ENCODE peak calls at places on chromosomes 7 and 10, in eight cellular contexts. C is fibroblast of the aortic adventitia; R is hypothalamus; P is glomerular endothelial cell; X is activated CD4-positive, alpha-beta T cell treated with anti-CD3 and anti-CD28 coated beads for 1 hour; Q is H7; W is activated naive CD4-positive, alpha-beta T cell; G is colonic mucosa. L is an unnamed sample.

GRCh38 chr7:120110169-120110568 is 162.8 kb upstream of the KCND2 start:
- DNase-seq in G (no peak), C (no peak), R (no peak), X (no peak), P (no peak), Q (no peak), W (no peak), L (no peak)

GRCh38 chr7:71511361-71511807 is 379.4 kb downstream of the GALNT17 start:
- DNase-seq in G (no peak), R (no peak), X (no peak), P (no peak), C (no peak), W (no peak), Q (peak), L (no peak)

GRCh38 chr7:28272461-28272877 is 91.9 kb upstream of the JAZF1 start:
- DNase-seq in R (peak), G (peak), W (no peak), Q (peak), P (no peak), X (peak), C (peak), L (peak)

GRCh38 chr7:540579-540978 is 20.9 kb upstream of the PDGFA start:
- DNase-seq in P (no peak), Q (no peak), X (no peak), G (no peak), R (no peak), W (no peak), C (no peak), L (no peak)

GRCh38 chr7:149871576-149871975 is 2.2 kb upstream of the ATP6V0E2 start:
- DNase-seq in P (no peak), G (peak), R (no peak), Q (no peak), W (no peak), X (no peak), C (no peak), L (no peak)

GRCh38 chr10:98141484-98142073 is 7.1 kb downstream of the R3HCC1L start:
- DNase-seq in C (no peak), W (no peak), G (no peak), X (no peak), P (no peak), Q (no peak), R (no peak), L (no peak)

GRCh38 chr10:78349165-78349516 is 315.5 kb downstream of the RPS24 start:
- DNase-seq in Q (no peak), P (no peak), W (no peak), R (no peak), G (no peak), C (no peak), X (no peak), L (no peak)

GRCh38 chr7:27140108-27140842 is 3.2 kb downstream of the HOXA5 start:
- DNase-seq in W (no peak), C (no peak), X (no peak), P (no peak), R (no peak), Q (peak), G (peak), L (no peak)

GRCh38 chr10:42941790-42942189 is 135.1 kb upstream of the RET start:
- DNase-seq in G (no peak), Q (no peak), R (no peak), P (no peak), X (no peak), W (no peak), C (no peak), L (no peak)

GRCh38 chr7:99403764-99404163 is 4.6 kb downstream of the PDAP1 start:
- DNase-seq in R (no peak), X (no peak), P (no peak), Q (no peak), W (no peak), C (no peak), G (no peak), L (no peak)

GRCh38 chr7:98867271-98867701 is 2.5 kb downstream of the TMEM130 start:
- DNase-seq in P (no peak), C (peak), Q (peak), X (no peak), R (peak), G (no peak), W (no peak), L (no peak)

GRCh38 chr10:34183397-34183796 is 631.7 kb downstream of the PARD3 start:
- DNase-seq in X (no peak), G (no peak), Q (no peak), C (no peak), W (no peak), P (no peak), R (no peak), L (no peak)

GRCh38 chr10:112689327-112689726 is 242.3 kb downstream of the VTI1A start:
- DNase-seq in G (peak), R (no peak), C (peak), X (no peak), Q (peak), P (no peak), W (no peak), L (no peak)

GRCh38 chr10:24756283-24756682 is 32.6 kb upstream of the ARHGAP21 start:
- DNase-seq in X (no peak), R (no peak), G (no peak), C (no peak), P (no peak), W (no peak), Q (no peak), L (no peak)

GRCh38 chr7:140165422-140165821 is 11.4 kb downstream of the KDM7A start:
- DNase-seq in R (no peak), G (no peak), X (no peak), W (no peak), C (peak), P (no peak), Q (no peak), L (no peak)

GRCh38 chr7:36514289-36515243 is 124.9 kb downstream of the ANLN start:
- DNase-seq in G (no peak), C (no peak), W (no peak), P (no peak), X (no peak), R (peak), Q (no peak), L (no peak)

GRCh38 chr10:76432274-76433012 is 1001.0 kb downstream of the LRMDA start:
- DNase-seq in R (no peak), X (no peak), C (peak), G (no peak), Q (no peak), P (no peak), W (no peak), L (no peak)

GRCh38 chr7:106177738-106178592 is 65.9 kb upstream of the SYPL1 start:
- DNase-seq in X (no peak), C (no peak), G (no peak), R (no peak), P (no peak), W (no peak), Q (no peak), L (no peak)

GRCh38 chr10:112842832-112843360 is 107.2 kb upstream of the TCF7L2 start:
- DNase-seq in P (no peak), W (no peak), G (peak), X (no peak), Q (no peak), R (no peak), C (no peak), L (no peak)

GRCh38 chr10:77889277-77889903 is 37.2 kb downstream of the DLG5 start:
- DNase-seq in C (no peak), G (peak), X (no peak), R (peak), Q (peak), P (no peak), W (no peak), L (no peak)

GRCh38 chr7:130841416-130841815 is 107.4 kb upstream of the KLF14 start:
- DNase-seq in X (no peak), C (no peak), P (no peak), Q (no peak), R (no peak), W (no peak), G (no peak), L (no peak)

GRCh38 chr10:69786791-69787190 is 14.9 kb upstream of the COL13A1 start:
- DNase-seq in X (no peak), P (no peak), Q (no peak), R (no peak), C (peak), W (no peak), G (no peak), L (no peak)

GRCh38 chr7:108263364-108263951 is 133.3 kb upstream of the LAMB4 start:
- DNase-seq in G (peak), W (no peak), Q (no peak), C (no peak), X (no peak), R (no peak), P (no peak), L (no peak)

GRCh38 chr7:14806886-14807285 is 95.7 kb downstream of the DGKB start:
- DNase-seq in R (no peak), G (no peak), Q (no peak), P (no peak), C (peak), W (no peak), X (no peak), L (no peak)

GRCh38 chr10:90314718-90315117 is 543.1 kb downstream of the HTR7 start:
- DNase-seq in P (no peak), Q (no peak), X (no peak), R (no peak), G (no peak), W (no peak), C (no peak), L (no peak)

GRCh38 chr10:17115683-17116082 is 13.9 kb downstream of the CUBN start:
- DNase-seq in R (no peak), X (no peak), G (no peak), W (no peak), P (peak), C (peak), Q (no peak), L (no peak)

GRCh38 chr7:37674534-37674933 is 9.0 kb upstream of the GPR141 start:
- DNase-seq in W (no peak), P (no peak), R (no peak), C (no peak), Q (no peak), G (no peak), X (no peak), L (no peak)

GRCh38 chr7:44707558-44708230 is 41.0 kb upstream of the ZMIZ2 start:
- DNase-seq in X (no peak), Q (peak), W (no peak), P (no peak), R (no peak), C (no peak), G (no peak), L (no peak)

GRCh38 chr7:99086532-99086931 is 57.4 kb downstream of the SMURF1 start:
- DNase-seq in W (no peak), G (no peak), X (no peak), C (no peak), R (no peak), Q (no peak), P (no peak), L (no peak)

GRCh38 chr10:12638103-12638502 is 288.8 kb downstream of the CAMK1D start:
- DNase-seq in X (no peak), C (peak), P (no peak), G (peak), W (no peak), Q (no peak), R (no peak), L (no peak)

GRCh38 chr10:30931094-30931493 is 100.6 kb downstream of the ZNF438 start:
- DNase-seq in P (no peak), X (no peak), R (no peak), W (no peak), Q (no peak), C (no peak), G (no peak), L (no peak)

L was measured in activated B cell treated with CpG ODN at 0.5 μM for 24 hours.